ENCODE peak calls at places on chromosomes 4 and X, in ten cellular contexts. X, Y, R, S, O, I, F, E, P and C are unnamed samples.

GRCh38 chr4:112853662-112854256 is 195.7 kb upstream of the ANK2 start:
- DNase-seq in X (no peak), Y (no peak), R (no peak), S (no peak), O (no peak), I (no peak), F (no peak), E (no peak), P (peak), C (no peak)

GRCh38 chr4:89009107-89009506 is 47.9 kb downstream of the FAM13A start:
- DNase-seq in X (no peak), Y (peak), R (no peak), S (no peak), O (no peak), I (no peak), F (no peak), E (no peak), P (no peak), C (no peak)

GRCh38 chr4:84750260-84750955 is 167.5 kb downstream of the CDS1 start:
- DNase-seq in X (peak), Y (peak), R (peak), S (no peak), O (no peak), I (no peak), F (no peak), E (no peak), P (peak), C (peak)

GRCh38 chr4:3480528-3481112 is 17.5 kb downstream of the DOK7 start:
- DNase-seq in X (no peak), Y (peak), R (peak), S (no peak), O (peak), I (peak), F (peak), E (no peak), P (peak), C (peak)

GRCh38 chr4:186688150-186688943 is 35.3 kb downstream of the FAT1 start:
- DNase-seq in X (no peak), Y (peak), R (no peak), S (no peak), O (no peak), I (no peak), F (peak), E (no peak), P (peak), C (no peak)

GRCh38 chr4:76384052-76384451 is 36.9 kb downstream of the CCDC158 start:
- DNase-seq in X (peak), Y (no peak), R (no peak), S (no peak), O (no peak), I (no peak), F (no peak), E (no peak), P (no peak), C (no peak)

GRCh38 chrX:37873220-37873619 is 25.8 kb upstream of the DYNLT3 start:
- DNase-seq in X (no peak), Y (no peak), R (no peak), S (no peak), O (no peak), I (no peak), F (no peak), E (no peak), P (no peak), C (no peak)

GRCh38 chrX:71315917-71316316 is 14.4 kb downstream of the ITGB1BP2 start:
- DNase-seq in X (no peak), Y (no peak), R (no peak), S (no peak), O (no peak), I (no peak), F (no peak), E (no peak), P (no peak), C (no peak)

GRCh38 chr4:28350485-28350884 is 1489.8 kb downstream of the STIM2 start:
- DNase-seq in X (no peak), Y (no peak), R (no peak), S (no peak), O (no peak), I (no peak), F (no peak), E (no peak), P (no peak), C (no peak)

GRCh38 chrX:69361286-69361926 is 142.7 kb upstream of the NALF2 start:
- DNase-seq in X (no peak), Y (no peak), R (no peak), S (no peak), O (no peak), I (no peak), F (no peak), E (no peak), P (no peak), C (no peak)

GRCh38 chr4:139416073-139416673 is 37.7 kb upstream of the RAB33B start:
- DNase-seq in X (peak), Y (peak), R (no peak), S (no peak), O (no peak), I (no peak), F (no peak), E (no peak), P (peak), C (peak)

GRCh38 chr4:159229164-159229563 is 126.3 kb downstream of the RAPGEF2 start:
- DNase-seq in X (no peak), Y (peak), R (no peak), S (no peak), O (no peak), I (no peak), F (no peak), E (no peak), P (peak), C (no peak)

GRCh38 chrX:49187028-49187394 is 838 bp upstream of the PRICKLE3 start:
- DNase-seq in X (no peak), Y (no peak), R (no peak), S (no peak), O (no peak), I (no peak), F (peak), E (no peak), P (peak), C (no peak)

GRCh38 chrX:1453951-1454785 is 1.5 kb upstream of the ASMTL start:
- DNase-seq in X (peak), Y (peak), R (no peak), S (peak), O (peak), I (peak), F (peak), E (peak), P (peak), C (peak)

GRCh38 chr4:6680372-6681034 is 13.2 kb upstream of the S100P start:
- DNase-seq in X (no peak), Y (no peak), R (no peak), S (no peak), O (no peak), I (no peak), F (peak), E (no peak), P (peak), C (no peak)

GRCh38 chr4:130026185-130026584 is 930.2 kb downstream of the C4orf33 start:
- DNase-seq in X (no peak), Y (no peak), R (no peak), S (no peak), O (no peak), I (no peak), F (peak), E (no peak), P (peak), C (no peak)

GRCh38 chrX:154397888-154398667 is at the start of gene RPL10:
- DNase-seq in X (peak), Y (peak), R (peak), S (no peak), O (peak), I (peak), F (peak), E (peak), P (peak), C (peak)

GRCh38 chr4:5019274-5019673 is at the start of gene CYTL1:
- DNase-seq in X (no peak), Y (no peak), R (no peak), S (no peak), O (no peak), I (no peak), F (peak), E (no peak), P (peak), C (no peak)

GRCh38 chrX:68832101-68832416 is 3.2 kb downstream of the EFNB1 start:
- DNase-seq in X (no peak), Y (no peak), R (no peak), S (no peak), O (no peak), I (peak), F (peak), E (no peak), P (peak), C (no peak)

GRCh38 chr4:178090640-178091411 is 648.6 kb upstream of the AGA start:
- DNase-seq in X (no peak), Y (no peak), R (no peak), S (no peak), O (no peak), I (no peak), F (no peak), E (no peak), P (no peak), C (no peak)

GRCh38 chrX:103536732-103537131 is 17.4 kb upstream of the RAB40A start:
- DNase-seq in X (no peak), Y (no peak), R (no peak), S (no peak), O (no peak), I (no peak), F (no peak), E (no peak), P (no peak), C (no peak)

GRCh38 chr4:28686618-28687017 is 1826.0 kb downstream of the STIM2 start:
- DNase-seq in X (no peak), Y (peak), R (peak), S (no peak), O (no peak), I (peak), F (peak), E (no peak), P (peak), C (peak)

GRCh38 chr4:118749347-118749988 is 64.3 kb downstream of the METTL14 start:
- DNase-seq in X (no peak), Y (no peak), R (no peak), S (no peak), O (no peak), I (no peak), F (no peak), E (no peak), P (no peak), C (no peak)

GRCh38 chrX:19566359-19567141 is 51.2 kb upstream of the MAP3K15 start:
- DNase-seq in X (no peak), Y (peak), R (no peak), S (no peak), O (no peak), I (no peak), F (no peak), E (no peak), P (peak), C (no peak)

GRCh38 chrX:70138622-70139021 is 5.4 kb downstream of the IGBP1 start:
- DNase-seq in X (no peak), Y (no peak), R (no peak), S (no peak), O (no peak), I (no peak), F (no peak), E (no peak), P (no peak), C (no peak)

GRCh38 chr4:128709268-128709667 is 100.2 kb upstream of the JADE1 start:
- DNase-seq in X (no peak), Y (no peak), R (no peak), S (no peak), O (no peak), I (no peak), F (no peak), E (no peak), P (no peak), C (no peak)

GRCh38 chr4:65911720-65912119 is 241.4 kb upstream of the EPHA5 start:
- DNase-seq in X (no peak), Y (no peak), R (no peak), S (no peak), O (no peak), I (no peak), F (no peak), E (no peak), P (no peak), C (no peak)
- H3K4me3 ChIP-seq in X (no peak), Y (no peak), R (no peak), S (no peak), O (no peak), I (no peak), F (no peak), E (no peak), P (no peak), C (no peak)

GRCh38 chrX:119646515-119646914 is 40.3 kb upstream of the NKRF start:
- DNase-seq in X (no peak), Y (no peak), R (no peak), S (no peak), O (no peak), I (no peak), F (no peak), E (no peak), P (no peak), C (no peak)

GRCh38 chrX:119647089-119647488 is 40.9 kb upstream of the NKRF start:
- DNase-seq in X (no peak), Y (no peak), R (no peak), S (no peak), O (no peak), I (no peak), F (no peak), E (no peak), P (no peak), C (no peak)

GRCh38 chrX:119643696-119644095 is 37.5 kb upstream of the NKRF start:
- DNase-seq in X (no peak), Y (no peak), R (no peak), S (no peak), O (no peak), I (no peak), F (no peak), E (no peak), P (no peak), C (no peak)

GRCh38 chrX:119648421-119648775 is 42.2 kb upstream of the NKRF start:
- DNase-seq in X (no peak), Y (no peak), R (no peak), S (no peak), O (no peak), I (no peak), F (no peak), E (no peak), P (no peak), C (no peak)

GRCh38 chrX:119647552-119648420 is 41.6 kb upstream of the NKRF start:
- DNase-seq in X (no peak), Y (no peak), R (no peak), S (no peak), O (no peak), I (no peak), F (no peak), E (no peak), P (no peak), C (no peak)
- TF ChIP-seq POLR2AphosphoS5 in X (no peak), Y (no peak), R (no peak), S (no peak), O (no peak), I (no peak), F (no peak), E (no peak), P (no peak), C (no peak)

GRCh38 chr4:124105212-124105611 is 607.3 kb downstream of the ANKRD50 start:
- DNase-seq in X (no peak), Y (no peak), R (no peak), S (no peak), O (no peak), I (no peak), F (no peak), E (no peak), P (no peak), C (no peak)
- H3K4me3 ChIP-seq in X (no peak), Y (no peak), R (no peak), S (no peak), O (no peak), I (no peak), F (no peak), E (no peak), P (no peak), C (no peak)

GRCh38 chr4:41454393-41454792 is 83.6 kb upstream of the LIMCH1 start:
- DNase-seq in X (no peak), Y (no peak), R (no peak), S (no peak), O (no peak), I (no peak), F (no peak), E (no peak), P (peak), C (no peak)
- TF ChIP-seq POLR2AphosphoS5 in X (no peak), Y (no peak), R (no peak), S (no peak), O (no peak), I (no peak), F (no peak), E (no peak), P (no peak), C (no peak)

DNA sequence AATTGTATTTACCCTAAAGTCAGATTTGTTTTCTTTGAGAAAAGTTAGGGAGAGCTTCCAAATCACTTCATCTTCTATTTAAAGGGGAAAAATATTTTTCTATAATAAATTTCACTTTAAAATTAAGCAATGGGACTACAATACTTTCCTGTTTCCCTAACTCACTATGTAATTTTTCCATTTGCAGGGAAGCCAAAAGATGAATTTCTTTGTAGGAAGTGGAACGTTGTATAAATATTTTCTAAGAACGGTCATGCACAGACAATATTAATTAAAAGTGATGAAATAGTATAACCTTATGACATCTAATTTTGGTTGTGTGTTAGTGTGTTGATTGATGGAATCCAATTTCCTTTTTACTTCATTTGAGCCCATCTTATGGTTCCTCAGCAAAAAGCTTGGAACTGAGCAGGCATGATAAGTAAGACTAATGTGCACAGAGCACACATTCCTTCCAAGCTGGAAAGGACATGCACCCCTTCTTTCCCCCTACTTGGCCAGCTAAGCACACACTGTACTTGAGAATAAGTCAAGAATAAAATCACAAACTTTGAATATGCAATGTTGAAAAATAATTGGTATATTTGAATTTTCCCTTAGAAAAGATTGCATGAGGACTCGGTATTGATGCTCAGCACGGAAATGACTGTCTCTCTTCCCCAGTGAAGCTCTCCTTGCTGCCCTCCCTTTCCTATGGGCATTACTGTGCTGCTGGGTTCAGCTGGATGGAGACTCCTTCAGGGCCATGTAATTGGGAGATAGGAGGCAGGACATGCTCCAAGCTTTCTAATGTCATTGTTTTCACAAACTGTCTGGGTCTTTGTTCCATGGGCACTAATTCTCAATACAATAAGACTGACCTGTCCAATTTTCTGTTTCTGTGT is 19.2 kb upstream of the PDLIM3 start:
- DNase-seq in X (no peak), Y (no peak), R (no peak), S (no peak), O (no peak), I (no peak), F (no peak), E (no peak), P (no peak), C (no peak)
- H3K4me3 ChIP-seq in X (no peak), Y (no peak), R (no peak), S (no peak), O (no peak), I (no peak), F (no peak), E (no peak), P (no peak), C (no peak)

GRCh38 chr4:82921795-82922194 is 21.3 kb downstream of the THAP9 start:
- DNase-seq in X (no peak), Y (no peak), R (no peak), S (no peak), O (no peak), I (no peak), F (no peak), E (no peak), P (no peak), C (no peak)

GRCh38 chr4:82913305-82913704 is 12.8 kb downstream of the THAP9 start:
- DNase-seq in X (no peak), Y (no peak), R (no peak), S (no peak), O (no peak), I (no peak), F (no peak), E (no peak), P (no peak), C (no peak)

DNA sequence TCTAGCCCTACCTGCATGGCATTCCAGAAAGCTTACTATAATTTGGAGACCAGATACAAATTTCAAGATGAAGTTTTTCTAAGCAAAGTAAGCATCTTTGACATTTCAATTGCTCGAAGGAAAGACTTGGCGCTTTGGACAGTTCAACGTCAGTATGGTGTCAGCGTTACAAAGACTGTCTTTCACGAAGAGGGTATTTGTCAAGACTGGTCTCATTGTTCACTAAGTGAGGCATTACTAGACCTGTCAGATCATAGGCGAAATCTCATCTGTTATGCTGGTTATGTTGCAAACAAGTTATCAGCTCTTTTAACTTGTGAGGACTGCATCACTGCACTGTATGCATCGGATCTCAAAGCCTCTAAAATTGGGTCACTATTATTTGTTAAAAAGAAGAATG is 17.6 kb downstream of the THAP9 start:
- DNase-seq in X (no peak), Y (no peak), R (no peak), S (no peak), O (no peak), I (no peak), F (no peak), E (no peak), P (no peak), C (no peak)
- TF ChIP-seq POLR2AphosphoS5 in X (no peak), Y (no peak), R (no peak), S (no peak), O (no peak), I (no peak), F (no peak), E (no peak), P (no peak), C (no peak)

GRCh38 chr4:185382754-185383153 is 13.0 kb downstream of the LRP2BP start:
- DNase-seq in X (no peak), Y (peak), R (no peak), S (no peak), O (no peak), I (no peak), F (no peak), E (no peak), P (no peak), C (no peak)

GRCh38 chr4:185384877-185385465 is 10.8 kb downstream of the LRP2BP start:
- DNase-seq in X (no peak), Y (no peak), R (no peak), S (no peak), O (no peak), I (no peak), F (no peak), E (no peak), P (peak), C (no peak)

GRCh38 chr4:185381794-185382193 is 13.9 kb downstream of the LRP2BP start:
- DNase-seq in X (peak), Y (peak), R (no peak), S (no peak), O (no peak), I (no peak), F (no peak), E (no peak), P (no peak), C (no peak)

GRCh38 chr4:185384061-185384460 is 11.7 kb downstream of the LRP2BP start:
- DNase-seq in X (no peak), Y (no peak), R (no peak), S (no peak), O (no peak), I (no peak), F (no peak), E (no peak), P (no peak), C (no peak)

DNA sequence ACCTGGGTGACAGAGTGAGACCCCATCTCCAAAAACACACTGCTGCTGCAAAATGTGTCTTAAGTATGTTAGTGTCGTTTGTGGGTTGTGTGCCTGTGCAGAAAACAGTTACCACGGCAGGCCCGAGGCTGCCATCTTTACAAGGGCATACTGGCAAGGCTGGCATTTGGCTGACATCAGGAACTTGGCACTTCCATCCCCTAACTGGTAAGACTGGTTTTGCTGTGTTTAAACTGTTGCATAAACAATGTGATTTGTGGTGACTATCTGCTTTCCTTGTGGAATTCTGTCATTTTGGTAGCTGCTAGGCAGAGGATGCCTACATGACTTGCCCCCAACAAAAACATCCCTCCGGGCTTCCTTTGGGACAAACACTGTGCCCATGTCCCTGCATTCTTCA is 12.3 kb downstream of the LRP2BP start:
- DNase-seq in X (no peak), Y (no peak), R (no peak), S (no peak), O (peak), I (peak), F (no peak), E (no peak), P (no peak), C (no peak)
- H3K4me3 ChIP-seq in X (no peak), Y (no peak), R (no peak), S (no peak), O (no peak), I (no peak), F (no peak), E (no peak), P (no peak), C (no peak)